ENCODE peak calls at places on chromosome 7, in four cellular contexts. Z is WTC11, U is HepG2, S is K562. X is an unnamed sample.

GRCh38 chr7:139496528-139496927 is 13.1 kb upstream of the KLRG2 start:
- DNase-seq in Z (no peak), U (no peak), S (no peak), X (no peak)

GRCh38 chr7:16670021-16670420 is 24.0 kb downstream of the BZW2 start:
- DNase-seq in S (no peak), Z (no peak), U (no peak), X (no peak)

GRCh38 chr7:25820432-25821040 is 331.5 kb upstream of the NFE2L3 start:
- DNase-seq in Z (peak), S (peak), U (no peak), X (peak)

GRCh38 chr7:87810130-87810529 is 66.0 kb downstream of the SLC25A40 start:
- DNase-seq in Z (no peak), S (no peak), U (no peak), X (no peak)

GRCh38 chr7:111529507-111530355 is 32.6 kb downstream of the IMMP2L start:
- DNase-seq in S (no peak), U (peak), Z (no peak), X (no peak)

GRCh38 chr7:512541-513311 is 6.9 kb downstream of the PDGFA start:
- DNase-seq in U (no peak), Z (no peak), S (no peak), X (no peak)

GRCh38 chr7:18288322-18289037 is 207.1 kb upstream of the HDAC9 start:
- DNase-seq in S (no peak), Z (no peak), U (no peak), X (no peak)

GRCh38 chr7:15313361-15313760 is 248.5 kb downstream of the AGMO start:
- DNase-seq in U (no peak), S (no peak), Z (no peak), X (no peak)

GRCh38 chr7:148204639-148205292 is 385.8 kb upstream of the C7orf33 start:
- DNase-seq in U (no peak), S (no peak), Z (no peak), X (no peak)

GRCh38 chr7:157612009-157612663 is 275.3 kb downstream of the DNAJB6 start:
- DNase-seq in S (no peak), Z (no peak), U (no peak), X (no peak)

GRCh38 chr7:116525298-116525912 is 569 bp downstream of the CAV1 start:
- DNase-seq in S (peak), Z (peak), U (no peak), X (peak)

GRCh38 chr7:116527521-116527920 is 2.7 kb downstream of the CAV1 start:
- DNase-seq in U (no peak), S (no peak), Z (no peak), X (no peak)

GRCh38 chr7:116525913-116526857 is 1.3 kb downstream of the CAV1 start:
- DNase-seq in Z (peak), S (peak), U (no peak), X (peak)

GRCh38 chr7:116528008-116528789 is 3.4 kb downstream of the CAV1 start:
- DNase-seq in Z (no peak), U (no peak), S (no peak), X (no peak)

GRCh38 chr7:116526897-116527296 is 2.1 kb downstream of the CAV1 start:
- DNase-seq in S (no peak), U (no peak), Z (no peak), X (no peak)
- TF ChIP-seq ELF4 in S (no peak), U (no peak), Z (no peak), X (no peak)

GRCh38 chr7:71710442-71710841 is 578.5 kb downstream of the GALNT17 start:
- DNase-seq in S (no peak), Z (no peak), U (no peak), X (no peak)
- TF ChIP-seq ELF4 in S (no peak), Z (no peak), U (no peak), X (no peak)

GRCh38 chr7:65219623-65220022 is 154.0 kb upstream of the ZNF92 start:
- DNase-seq in Z (no peak), S (no peak), U (no peak), X (no peak)

GRCh38 chr7:65221683-65222082 is 152.0 kb upstream of the ZNF92 start:
- DNase-seq in S (no peak), U (no peak), Z (no peak), X (no peak)

GRCh38 chr7:65216469-65216868 is 157.2 kb upstream of the ZNF92 start:
- DNase-seq in S (no peak), Z (peak), U (peak), X (peak)
- TF ChIP-seq ELF4 in S (peak), Z (no peak), U (no peak), X (no peak)

DNA sequence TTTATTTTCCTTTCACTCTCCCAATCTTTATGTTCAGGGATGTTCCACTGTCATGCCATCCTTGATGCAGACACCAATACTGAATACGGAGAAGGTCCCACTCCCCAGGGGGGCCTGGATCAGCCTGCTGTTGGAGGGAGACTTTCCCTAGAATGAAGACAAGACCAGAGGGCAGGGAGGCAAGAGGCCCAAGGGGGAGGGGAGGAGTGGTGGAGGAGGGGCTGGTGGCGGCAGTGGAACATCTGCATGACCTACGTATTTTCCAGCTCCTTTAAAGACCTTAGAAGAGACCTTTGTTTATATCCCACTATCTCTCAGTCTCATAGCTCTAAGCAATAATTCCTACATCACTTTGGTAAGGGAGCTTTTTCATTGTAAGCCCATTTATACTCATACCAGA is 183.0 kb downstream of the HECW1 start:
- DNase-seq in Z (peak), U (no peak), S (no peak), X (no peak)
- TF ChIP-seq ELF4 in Z (no peak), U (no peak), S (no peak), X (no peak)

DNA sequence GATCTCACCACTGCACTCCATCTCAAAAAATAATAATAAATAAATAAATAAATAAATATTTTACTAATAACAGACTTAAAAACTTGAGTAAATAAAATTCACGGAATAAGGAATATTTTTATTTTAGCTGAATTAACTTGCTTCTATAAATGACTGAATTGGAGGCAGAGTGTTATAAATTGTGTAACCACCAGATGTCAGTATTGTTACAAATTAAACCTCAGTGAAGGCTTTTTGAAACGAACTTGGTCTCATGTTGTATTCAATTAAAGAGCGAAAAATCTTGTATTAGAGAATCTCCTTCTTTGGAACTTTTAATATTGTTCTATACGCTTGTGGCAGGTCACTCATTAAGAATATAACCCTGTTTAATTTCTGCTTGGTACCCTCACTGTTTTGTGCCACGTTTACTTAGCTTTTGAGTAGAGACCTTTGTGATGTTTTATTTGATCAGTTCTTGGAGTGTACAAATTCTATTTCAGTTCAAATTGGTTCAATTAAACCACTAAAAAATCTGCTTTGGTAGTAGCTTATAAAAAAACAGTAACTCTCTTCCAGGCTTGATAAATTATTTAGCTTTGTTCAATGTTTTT is 45.6 kb upstream of the SCIN start:
- DNase-seq in U (peak), Z (no peak), S (peak), X (peak)
- TF ChIP-seq ELF4 in U (no peak), Z (no peak), S (no peak), X (no peak)

GRCh38 chr7:55245271-55245723 is 119.8 kb upstream of the LANCL2 start:
- DNase-seq in Z (no peak), U (peak), S (no peak), X (no peak)
- TF ChIP-seq ELF4 in Z (no peak), U (no peak), S (no peak), X (no peak)

GRCh38 chr7:2436341-2437104 is 33.1 kb downstream of the CHST12 start:
- DNase-seq in U (no peak), S (no peak), Z (no peak), X (no peak)
- TF ChIP-seq ELF4 in U (no peak), S (no peak), Z (no peak), X (no peak)

DNA sequence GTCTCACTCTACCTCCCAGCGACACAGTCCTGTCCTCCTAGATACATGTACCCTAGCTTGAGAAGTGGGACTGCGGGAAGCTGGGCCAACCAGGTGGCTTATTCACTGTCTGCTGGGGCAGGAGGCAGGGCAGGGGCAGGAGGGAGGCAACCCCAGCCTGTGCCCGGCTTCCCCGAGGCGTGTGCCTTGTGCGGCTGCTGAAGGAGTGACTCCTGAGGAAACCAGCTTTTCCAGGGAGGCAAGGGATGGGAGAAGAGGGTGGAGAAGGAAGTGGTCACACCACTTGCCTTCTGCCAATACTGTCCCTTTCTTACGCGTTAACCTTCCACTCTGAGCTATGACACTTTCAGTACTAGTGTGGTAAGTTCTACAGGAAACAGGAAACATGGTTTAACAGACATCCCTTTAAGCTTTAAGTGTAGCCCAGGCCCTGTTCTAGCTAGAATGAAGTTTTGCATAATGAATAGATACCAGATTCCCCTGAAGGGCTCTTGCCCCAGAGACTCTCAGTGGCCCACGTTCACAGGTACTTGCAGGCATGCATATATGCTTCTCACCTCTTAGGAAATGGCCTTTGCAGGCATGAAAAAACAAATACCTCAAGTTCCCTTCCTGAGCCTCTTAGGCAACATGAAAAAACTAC is 40.6 kb downstream of the SYPL1 start:
- DNase-seq in S (no peak), Z (no peak), U (no peak), X (no peak)
- TF ChIP-seq ELF4 in S (no peak), Z (no peak), U (no peak), X (no peak)

GRCh38 chr7:100493476-100494264 is 9.9 kb downstream of the NYAP1 start:
- DNase-seq in Z (peak), U (peak), S (peak), X (no peak)
- TF ChIP-seq ELF4 in Z (no peak), U (no peak), S (no peak), X (no peak)

X was measured in HEK293T.